ENCODE peak calls at places on chromosomes 7 and 10, in nine cellular contexts. M is heart right ventricle; W is NCI-H460; X is COR-L47; L is activated effector memory CD4-positive, alpha-beta T cell treated with anti-CD3 and anti-CD28 coated beads, Interleukin-2, amount 50 U/mL, for 16 hours; Z is stimulated activated CD4-positive, alpha-beta T cell treated with anti-CD3 and anti-CD28 coated beads, TNF-alpha, amount 100 ng/mL, for 1 hour; P is GM03348; I is NCI-H2171 treated with DMSO at 0.1 percent for 48 hours; N is coronary artery. F is an unnamed sample.

GRCh38 chr7:98399462-98399861 is 1.4 kb downstream of the BAIAP2L1 start:
- DNase-seq in I (no peak), P (peak), N (no peak), L (no peak), Z (no peak), M (no peak), W (no peak), X (no peak), F (no peak)

GRCh38 chr10:5500910-5501309 is 1.5 kb upstream of the CALML5 start:
- DNase-seq in N (no peak), X (no peak), Z (no peak), L (peak), M (no peak), P (no peak), W (no peak), I (no peak), F (no peak)

GRCh38 chr7:129896568-129897382 is 56.0 kb downstream of the UBE2H start:
- DNase-seq in W (no peak), L (no peak), P (peak), N (no peak), X (no peak), I (no peak), M (no peak), Z (no peak), F (no peak)

GRCh38 chr10:34869128-34869836 is 54.2 kb upstream of the PARD3 start:
- DNase-seq in I (no peak), N (no peak), W (no peak), L (no peak), Z (no peak), X (no peak), P (no peak), M (no peak), F (peak)

GRCh38 chr10:18158698-18159342 is 18.6 kb downstream of the CACNB2 start:
- DNase-seq in Z (no peak), W (no peak), I (peak), P (no peak), N (no peak), M (no peak), L (no peak), X (no peak), F (no peak)

GRCh38 chr7:102111758-102112119 is 174.9 kb upstream of the SH2B2 start:
- DNase-seq in P (no peak), L (peak), X (no peak), N (no peak), Z (no peak), M (no peak), I (no peak), W (no peak), F (peak)

GRCh38 chr10:115830260-115830970 is 442.6 kb downstream of the GFRA1 start:
- DNase-seq in Z (no peak), P (peak), W (no peak), X (no peak), L (no peak), M (no peak), N (no peak), I (no peak), F (no peak)

GRCh38 chr7:151009340-151010001 is 14.8 kb downstream of the ATG9B start:
- DNase-seq in W (no peak), Z (no peak), X (no peak), L (peak), N (no peak), P (no peak), I (no peak), M (no peak), F (no peak)

GRCh38 chr10:88232978-88233537 is 350.1 kb downstream of the RNLS start:
- DNase-seq in M (peak), X (no peak), W (no peak), I (no peak), P (no peak), Z (no peak), N (no peak), L (no peak), F (no peak)

GRCh38 chr7:105164751-105165150 is 150.7 kb downstream of the KMT2E start:
- DNase-seq in I (no peak), M (no peak), N (no peak), X (no peak), Z (no peak), L (no peak), W (no peak), P (no peak), F (no peak)

GRCh38 chr10:30384791-30385201 is 35.7 kb upstream of the MTPAP start:
- DNase-seq in I (peak), W (peak), Z (no peak), L (no peak), X (no peak), P (peak), M (no peak), N (no peak), F (no peak)

GRCh38 chr7:151897201-151897711 is 20.3 kb upstream of the PRKAG2 start:
- DNase-seq in I (no peak), P (no peak), X (no peak), N (peak), Z (no peak), W (no peak), M (no peak), L (peak), F (peak)